ENCODE peak calls at places on chromosome 1, in seven cellular contexts. One of them, this sample, is unnamed.

GRCh38 chr1:203777596-203777995 is 12.6 kb downstream of the LAX1 start:
- DNase-seq in HCT116: no peak
- DNase-seq in transverse colon: no peak
- DNase-seq in ovary: no peak
- DNase-seq in A549: no peak
- DNase-seq in breast epithelium: no peak
- DNase-seq in testis: no peak
- DNase-seq in this sample: no peak

GRCh38 chr1:31064685-31065309 is 720 bp downstream of the PUM1 start:
- DNase-seq in HCT116: no peak
- DNase-seq in transverse colon: peak
- DNase-seq in ovary: no peak
- DNase-seq in A549: no peak
- DNase-seq in breast epithelium: no peak
- DNase-seq in testis: peak
- DNase-seq in this sample: no peak

GRCh38 chr1:178723541-178723940 is 1.5 kb upstream of the RALGPS2 start:
- DNase-seq in HCT116: no peak
- DNase-seq in transverse colon: no peak
- DNase-seq in ovary: no peak
- DNase-seq in A549: no peak
- DNase-seq in breast epithelium: no peak
- DNase-seq in testis: no peak
- DNase-seq in this sample: no peak

GRCh38 chr1:68916227-68916853 is 419.5 kb upstream of the DEPDC1 start:
- DNase-seq in HCT116: no peak
- DNase-seq in transverse colon: no peak
- DNase-seq in ovary: peak
- DNase-seq in A549: no peak
- DNase-seq in breast epithelium: no peak
- DNase-seq in testis: peak
- DNase-seq in this sample: peak

GRCh38 chr1:230020451-230020850 is 46.6 kb upstream of the GALNT2 start:
- DNase-seq in HCT116: no peak
- DNase-seq in transverse colon: no peak
- DNase-seq in ovary: no peak
- DNase-seq in A549: no peak
- DNase-seq in breast epithelium: no peak
- DNase-seq in testis: no peak
- DNase-seq in this sample: no peak

GRCh38 chr1:186530104-186530503 is 69.2 kb upstream of the PDC start:
- DNase-seq in HCT116: no peak
- DNase-seq in transverse colon: no peak
- DNase-seq in ovary: no peak
- DNase-seq in A549: no peak
- DNase-seq in breast epithelium: no peak
- DNase-seq in testis: no peak
- DNase-seq in this sample: no peak

GRCh38 chr1:161710562-161710961 is 3.5 kb downstream of the FCRLA start:
- DNase-seq in HCT116: no peak
- DNase-seq in transverse colon: no peak
- DNase-seq in ovary: no peak
- DNase-seq in A549: no peak
- DNase-seq in breast epithelium: no peak
- DNase-seq in testis: no peak
- DNase-seq in this sample: no peak

GRCh38 chr1:33338495-33339211 is 17.8 kb upstream of the A3GALT2 start:
- DNase-seq in HCT116: no peak
- DNase-seq in transverse colon: peak
- DNase-seq in ovary: peak
- DNase-seq in A549: no peak
- DNase-seq in breast epithelium: peak
- DNase-seq in testis: peak
- DNase-seq in this sample: peak

GRCh38 chr1:40344597-40344996 is 27.5 kb upstream of the COL9A2 start:
- DNase-seq in HCT116: no peak
- DNase-seq in transverse colon: peak
- DNase-seq in ovary: no peak
- DNase-seq in A549: peak
- DNase-seq in breast epithelium: peak
- DNase-seq in testis: peak
- DNase-seq in this sample: peak

GRCh38 chr1:200624679-200625335 is 4.3 kb upstream of the KIF14 start:
- DNase-seq in HCT116: no peak
- DNase-seq in transverse colon: no peak
- DNase-seq in ovary: no peak
- DNase-seq in A549: no peak
- DNase-seq in breast epithelium: peak
- DNase-seq in testis: no peak
- DNase-seq in this sample: no peak

GRCh38 chr1:33455537-33456301 is 16.7 kb upstream of the ZSCAN20 start:
- DNase-seq in HCT116: peak
- DNase-seq in transverse colon: no peak
- DNase-seq in ovary: no peak
- DNase-seq in A549: peak
- DNase-seq in breast epithelium: no peak
- DNase-seq in testis: peak
- DNase-seq in this sample: no peak

GRCh38 chr1:200258447-200259375 is 151.1 kb downstream of the ZNF281 start:
- DNase-seq in HCT116: peak
- DNase-seq in transverse colon: no peak
- DNase-seq in ovary: no peak
- DNase-seq in A549: peak
- DNase-seq in breast epithelium: no peak
- DNase-seq in testis: no peak
- DNase-seq in this sample: no peak

GRCh38 chr1:29473167-29473855 is 237.0 kb downstream of the PTPRU start:
- DNase-seq in HCT116: no peak
- DNase-seq in transverse colon: no peak
- DNase-seq in ovary: no peak
- DNase-seq in A549: no peak
- DNase-seq in breast epithelium: no peak
- DNase-seq in testis: no peak
- DNase-seq in this sample: no peak

GRCh38 chr1:216903389-216903754 is 180.1 kb upstream of the ESRRG start:
- DNase-seq in HCT116: no peak
- DNase-seq in transverse colon: no peak
- DNase-seq in ovary: no peak
- DNase-seq in A549: no peak
- DNase-seq in breast epithelium: no peak
- DNase-seq in testis: no peak
- DNase-seq in this sample: no peak

GRCh38 chr1:160844447-160845232 is 18.0 kb downstream of the CD244 start:
- DNase-seq in HCT116: no peak
- DNase-seq in transverse colon: no peak
- DNase-seq in ovary: no peak
- DNase-seq in A549: no peak
- DNase-seq in breast epithelium: no peak
- DNase-seq in testis: no peak
- DNase-seq in this sample: no peak

GRCh38 chr1:211908951-211909350 is 78.4 kb upstream of the LPGAT1 start:
- DNase-seq in HCT116: no peak
- DNase-seq in transverse colon: no peak
- DNase-seq in ovary: no peak
- DNase-seq in A549: no peak
- DNase-seq in breast epithelium: no peak
- DNase-seq in testis: no peak
- DNase-seq in this sample: no peak

GRCh38 chr1:23357112-23357908 is 12.3 kb downstream of the ZNF436 start:
- DNase-seq in HCT116: no peak
- DNase-seq in transverse colon: no peak
- DNase-seq in ovary: no peak
- DNase-seq in A549: no peak
- DNase-seq in breast epithelium: no peak
- DNase-seq in testis: no peak
- DNase-seq in this sample: no peak

GRCh38 chr1:88888755-88889154 is 2.6 kb downstream of the GTF2B start:
- DNase-seq in HCT116: no peak
- DNase-seq in transverse colon: no peak
- DNase-seq in ovary: no peak
- DNase-seq in A549: no peak
- DNase-seq in breast epithelium: no peak
- DNase-seq in testis: no peak
- DNase-seq in this sample: no peak

GRCh38 chr1:207020016-207020708 is 12.4 kb downstream of the C1orf116 start:
- DNase-seq in HCT116: peak
- DNase-seq in transverse colon: peak
- DNase-seq in ovary: no peak
- DNase-seq in A549: peak
- DNase-seq in breast epithelium: no peak
- DNase-seq in testis: no peak
- DNase-seq in this sample: peak

GRCh38 chr1:231260351-231260750 is 19.3 kb downstream of the GNPAT start:
- DNase-seq in HCT116: no peak
- DNase-seq in transverse colon: no peak
- DNase-seq in ovary: no peak
- DNase-seq in A549: no peak
- DNase-seq in breast epithelium: no peak
- DNase-seq in testis: no peak
- DNase-seq in this sample: no peak

GRCh38 chr1:54406339-54407181 is at the start of gene SSBP3:
- DNase-seq in HCT116: peak
- DNase-seq in transverse colon: peak
- DNase-seq in ovary: peak
- DNase-seq in A549: peak
- DNase-seq in breast epithelium: peak
- DNase-seq in testis: peak
- DNase-seq in this sample: peak

GRCh38 chr1:51058863-51059262 is 43.2 kb upstream of the C1orf185 start:
- DNase-seq in HCT116: no peak
- DNase-seq in transverse colon: peak
- DNase-seq in ovary: no peak
- DNase-seq in A549: peak
- DNase-seq in breast epithelium: no peak
- DNase-seq in testis: no peak
- DNase-seq in this sample: no peak

GRCh38 chr1:39632491-39633417 is 6.7 kb downstream of the HEYL start:
- DNase-seq in HCT116: no peak
- DNase-seq in transverse colon: peak
- DNase-seq in ovary: peak
- DNase-seq in A549: no peak
- DNase-seq in breast epithelium: no peak
- DNase-seq in testis: peak
- DNase-seq in this sample: peak

GRCh38 chr1:36339215-36339614 is 15.8 kb upstream of the EVA1B start:
- DNase-seq in HCT116: no peak
- DNase-seq in transverse colon: no peak
- DNase-seq in ovary: no peak
- DNase-seq in A549: no peak
- DNase-seq in breast epithelium: no peak
- DNase-seq in testis: no peak
- DNase-seq in this sample: no peak

GRCh38 chr1:109959974-109960744 is 24.4 kb upstream of the AHCYL1 start:
- DNase-seq in HCT116: no peak
- DNase-seq in transverse colon: no peak
- DNase-seq in ovary: no peak
- DNase-seq in A549: peak
- DNase-seq in breast epithelium: no peak
- DNase-seq in testis: no peak
- DNase-seq in this sample: no peak

GRCh38 chr1:168386949-168387586 is 106.4 kb downstream of the TBX19 start:
- DNase-seq in HCT116: peak
- DNase-seq in transverse colon: peak
- DNase-seq in ovary: peak
- DNase-seq in A549: peak
- DNase-seq in breast epithelium: peak
- DNase-seq in testis: peak
- DNase-seq in this sample: no peak

GRCh38 chr1:31924839-31925238 is 13.3 kb downstream of the PTP4A2 start:
- DNase-seq in HCT116: no peak
- DNase-seq in transverse colon: no peak
- DNase-seq in ovary: no peak
- DNase-seq in A549: no peak
- DNase-seq in breast epithelium: no peak
- DNase-seq in testis: no peak
- DNase-seq in this sample: no peak

GRCh38 chr1:190837888-190838287 is 360.2 kb upstream of the BRINP3 start:
- DNase-seq in HCT116: no peak
- DNase-seq in transverse colon: no peak
- DNase-seq in ovary: no peak
- DNase-seq in A549: no peak
- DNase-seq in breast epithelium: no peak
- DNase-seq in testis: no peak
- DNase-seq in this sample: no peak

GRCh38 chr1:89310505-89310904 is 37.8 kb upstream of the GBP5 start:
- DNase-seq in HCT116: no peak
- DNase-seq in transverse colon: no peak
- DNase-seq in ovary: no peak
- DNase-seq in A549: no peak
- DNase-seq in breast epithelium: no peak
- DNase-seq in testis: no peak
- DNase-seq in this sample: no peak

DNA sequence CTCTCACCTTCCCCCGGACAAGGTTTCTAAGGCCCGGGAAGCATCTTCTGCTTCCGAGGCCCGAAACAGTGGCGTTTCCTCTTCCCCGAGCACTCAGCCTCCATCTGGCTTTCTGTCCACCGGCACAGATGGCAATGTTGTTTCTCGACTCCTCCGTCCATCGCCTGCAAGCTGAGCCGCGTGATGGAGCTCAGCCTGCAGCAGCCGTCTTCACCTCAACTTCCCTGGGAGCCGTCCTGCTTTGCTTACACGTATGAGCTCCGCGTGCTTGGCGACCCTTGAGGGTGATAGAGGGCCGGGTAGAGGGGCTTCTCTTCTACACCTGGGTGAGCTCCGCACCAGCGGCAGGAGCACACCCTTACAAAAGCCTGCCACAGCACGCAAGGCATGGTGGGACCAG is 80.4 kb downstream of the AJAP1 start:
- DNase-seq in HCT116: no peak
- DNase-seq in transverse colon: no peak
- DNase-seq in ovary: no peak
- DNase-seq in A549: no peak
- DNase-seq in breast epithelium: no peak
- DNase-seq in testis: no peak
- DNase-seq in this sample: no peak
- H3K4me3 ChIP-seq in HCT116: no peak
- H3K4me3 ChIP-seq in transverse colon: no peak
- H3K4me3 ChIP-seq in ovary: no peak
- H3K4me3 ChIP-seq in A549: no peak
- H3K4me3 ChIP-seq in breast epithelium: no peak
- H3K4me3 ChIP-seq in testis: no peak
- H3K4me3 ChIP-seq in this sample: no peak

GRCh38 chr1:228148196-228148861 is 1.4 kb upstream of the GJC2 start:
- DNase-seq in HCT116: no peak
- DNase-seq in transverse colon: no peak
- DNase-seq in ovary: peak
- DNase-seq in A549: no peak
- DNase-seq in breast epithelium: no peak
- DNase-seq in testis: no peak
- DNase-seq in this sample: peak
- TF ChIP-seq POLR2A in HCT116: no peak
- TF ChIP-seq POLR2A in transverse colon: no peak
- TF ChIP-seq POLR2A in ovary: no peak
- TF ChIP-seq POLR2A in A549: no peak
- TF ChIP-seq POLR2A in breast epithelium: no peak
- TF ChIP-seq POLR2A in testis: no peak
- TF ChIP-seq POLR2A in this sample: no peak

GRCh38 chr1:45684402-45684801 is 1.9 kb downstream of the GPBP1L1 start:
- DNase-seq in HCT116: no peak
- DNase-seq in transverse colon: no peak
- DNase-seq in ovary: no peak
- DNase-seq in A549: no peak
- DNase-seq in breast epithelium: no peak
- DNase-seq in testis: no peak
- DNase-seq in this sample: no peak
- H3K4me3 ChIP-seq in HCT116: no peak
- H3K4me3 ChIP-seq in transverse colon: peak
- H3K4me3 ChIP-seq in ovary: no peak
- H3K4me3 ChIP-seq in A549: no peak
- H3K4me3 ChIP-seq in breast epithelium: peak
- H3K4me3 ChIP-seq in testis: peak
- H3K4me3 ChIP-seq in this sample: no peak

GRCh38 chr1:15849775-15850449 is 2.4 kb downstream of the SPEN start:
- DNase-seq in HCT116: peak
- DNase-seq in transverse colon: peak
- DNase-seq in ovary: no peak
- DNase-seq in A549: peak
- DNase-seq in breast epithelium: no peak
- DNase-seq in testis: peak
- DNase-seq in this sample: peak
- TF ChIP-seq POLR2A in HCT116: no peak
- TF ChIP-seq POLR2A in transverse colon: no peak
- TF ChIP-seq POLR2A in ovary: no peak
- TF ChIP-seq POLR2A in A549: no peak
- TF ChIP-seq POLR2A in breast epithelium: no peak
- TF ChIP-seq POLR2A in testis: no peak
- TF ChIP-seq POLR2A in this sample: no peak